ENCODE peak calls at places on chromosomes 11 and 22, in four cellular contexts. One of them, this sample, is unnamed.

GRCh38 chr11:74000307-74000630 is 8.6 kb downstream of the UCP3 start:
- DNase-seq in K562: no peak
- DNase-seq in A549: no peak
- DNase-seq in HepG2: no peak
- DNase-seq in this sample: no peak

GRCh38 chr11:78941226-78941851 is 366.7 kb upstream of the NARS2 start:
- DNase-seq in K562: no peak
- DNase-seq in A549: no peak
- DNase-seq in HepG2: no peak
- DNase-seq in this sample: no peak

GRCh38 chr22:43293259-43293658 is 49.9 kb downstream of the SCUBE1 start:
- DNase-seq in K562: peak
- DNase-seq in A549: no peak
- DNase-seq in HepG2: no peak
- DNase-seq in this sample: no peak

GRCh38 chr22:49011769-49012598 is 815.7 kb downstream of the BRD1 start:
- DNase-seq in K562: no peak
- DNase-seq in A549: no peak
- DNase-seq in HepG2: no peak
- DNase-seq in this sample: no peak

GRCh38 chr11:73157141-73158010 is 15.3 kb upstream of the FCHSD2 start:
- DNase-seq in K562: no peak
- DNase-seq in A549: no peak
- DNase-seq in HepG2: peak
- DNase-seq in this sample: no peak

GRCh38 chr22:38030311-38031133 is 26.7 kb upstream of the PICK1 start:
- DNase-seq in K562: no peak
- DNase-seq in A549: no peak
- DNase-seq in HepG2: no peak
- DNase-seq in this sample: peak

GRCh38 chr11:120510406-120511115 is 987 bp upstream of the GRIK4 start:
- DNase-seq in K562: no peak
- DNase-seq in A549: no peak
- DNase-seq in HepG2: no peak
- DNase-seq in this sample: no peak

GRCh38 chr11:12694182-12694531 is 19.9 kb downstream of the TEAD1 start:
- DNase-seq in K562: no peak
- DNase-seq in A549: no peak
- DNase-seq in HepG2: no peak
- DNase-seq in this sample: peak

GRCh38 chr11:70104419-70104818 is 26.3 kb downstream of the ANO1 start:
- DNase-seq in K562: no peak
- DNase-seq in A549: no peak
- DNase-seq in HepG2: no peak
- DNase-seq in this sample: no peak

GRCh38 chr11:11620966-11621880 is 582 bp downstream of the GALNT18 start:
- DNase-seq in K562: no peak
- DNase-seq in A549: peak
- DNase-seq in HepG2: no peak
- DNase-seq in this sample: peak

GRCh38 chr11:31355131-31355530 is 14.4 kb downstream of the DCDC1 start:
- DNase-seq in K562: no peak
- DNase-seq in A549: no peak
- DNase-seq in HepG2: no peak
- DNase-seq in this sample: no peak

GRCh38 chr11:109756951-109757350 is 335.0 kb downstream of the C11orf87 start:
- DNase-seq in K562: no peak
- DNase-seq in A549: no peak
- DNase-seq in HepG2: no peak
- DNase-seq in this sample: no peak

GRCh38 chr11:128195057-128195751 is 392.2 kb downstream of the ETS1 start:
- DNase-seq in K562: peak
- DNase-seq in A549: no peak
- DNase-seq in HepG2: no peak
- DNase-seq in this sample: no peak

GRCh38 chr11:76631566-76632308 is 38.8 kb downstream of the LRRC32 start:
- DNase-seq in K562: no peak
- DNase-seq in A549: no peak
- DNase-seq in HepG2: no peak
- DNase-seq in this sample: no peak

GRCh38 chr22:28674121-28674563 is 5.5 kb downstream of the TTC28 start:
- DNase-seq in K562: peak
- DNase-seq in A549: no peak
- DNase-seq in HepG2: no peak
- DNase-seq in this sample: no peak

GRCh38 chr22:16586991-16587390 is 5.6 kb downstream of the CCT8L2 start:
- DNase-seq in K562: no peak
- DNase-seq in A549: no peak
- DNase-seq in HepG2: no peak
- DNase-seq in this sample: no peak

GRCh38 chr11:69058501-69059270 is 10.0 kb downstream of the TPCN2 start:
- DNase-seq in K562: no peak
- DNase-seq in A549: no peak
- DNase-seq in HepG2: no peak
- DNase-seq in this sample: no peak

GRCh38 chr11:24386551-24387404 is 110.1 kb upstream of the LUZP2 start:
- DNase-seq in K562: no peak
- DNase-seq in A549: no peak
- DNase-seq in HepG2: peak
- DNase-seq in this sample: peak

GRCh38 chr11:13119361-13119760 is 110.2 kb downstream of the RASSF10 start:
- DNase-seq in K562: no peak
- DNase-seq in A549: no peak
- DNase-seq in HepG2: no peak
- DNase-seq in this sample: no peak

GRCh38 chr11:12812849-12813248 is 138.6 kb downstream of the TEAD1 start:
- DNase-seq in K562: peak
- DNase-seq in A549: no peak
- DNase-seq in HepG2: no peak
- DNase-seq in this sample: no peak

GRCh38 chr11:102469196-102469821 is 16.7 kb upstream of the TMEM123 start:
- DNase-seq in K562: no peak
- DNase-seq in A549: no peak
- DNase-seq in HepG2: no peak
- DNase-seq in this sample: no peak

GRCh38 chr22:42856179-42856864 is 751 bp downstream of the ARFGAP3 start:
- DNase-seq in K562: peak
- DNase-seq in A549: no peak
- DNase-seq in HepG2: peak
- DNase-seq in this sample: peak

GRCh38 chr11:45102810-45103621 is 43.4 kb upstream of the PRDM11 start:
- DNase-seq in K562: peak
- DNase-seq in A549: peak
- DNase-seq in HepG2: peak
- DNase-seq in this sample: peak

GRCh38 chr11:33970984-33971466 is 79.1 kb upstream of the LMO2 start:
- DNase-seq in K562: peak
- DNase-seq in A549: peak
- DNase-seq in HepG2: peak
- DNase-seq in this sample: peak

GRCh38 chr11:133957926-133958325 is 1.2 kb upstream of the IGSF9B start:
- DNase-seq in K562: no peak
- DNase-seq in A549: no peak
- DNase-seq in HepG2: no peak
- DNase-seq in this sample: peak

GRCh38 chr11:66070604-66071325 is 693 bp downstream of the PACS1 start:
- DNase-seq in K562: peak
- DNase-seq in A549: peak
- DNase-seq in HepG2: no peak
- DNase-seq in this sample: peak

GRCh38 chr11:47158242-47158641 is 18.4 kb downstream of the ARFGAP2 start:
- DNase-seq in K562: no peak
- DNase-seq in A549: no peak
- DNase-seq in HepG2: no peak
- DNase-seq in this sample: no peak

GRCh38 chr11:116990061-116990473 is 108.2 kb downstream of the SIK3 start:
- DNase-seq in K562: peak
- DNase-seq in A549: no peak
- DNase-seq in HepG2: peak
- DNase-seq in this sample: no peak

DNA sequence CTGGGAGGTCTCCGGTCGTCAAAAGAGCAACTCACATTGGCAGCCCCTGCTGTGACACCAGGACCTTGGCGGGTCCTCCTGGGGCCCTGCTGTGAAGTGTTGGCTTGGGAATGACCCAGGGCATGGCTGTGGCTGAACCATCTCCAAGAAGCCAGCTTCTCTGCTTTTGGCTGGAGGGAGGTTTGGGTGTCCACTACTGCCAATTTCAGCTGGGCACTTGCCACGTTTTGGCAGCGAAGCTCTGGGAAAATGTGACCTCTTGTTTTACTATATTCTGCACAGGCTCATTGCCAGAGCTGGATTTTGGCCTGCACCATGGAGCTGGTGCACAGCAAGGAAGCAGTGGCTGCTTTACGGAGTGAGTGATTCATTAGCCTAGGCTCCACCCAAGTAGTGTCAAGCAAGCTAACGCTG is 24.2 kb upstream of the SMCO4 start:
- DNase-seq in K562: no peak
- DNase-seq in A549: no peak
- DNase-seq in HepG2: no peak
- DNase-seq in this sample: no peak
- TF ChIP-seq JUNB in K562: no peak
- TF ChIP-seq JUNB in A549: no peak
- TF ChIP-seq JUNB in HepG2: no peak
- TF ChIP-seq JUNB in this sample: no peak

GRCh38 chr11:2584812-2585565 is 114.8 kb downstream of the KCNQ1OT1 start:
- DNase-seq in K562: no peak
- DNase-seq in A549: no peak
- DNase-seq in HepG2: no peak
- DNase-seq in this sample: no peak
- TF ChIP-seq CTCF in K562: no peak
- TF ChIP-seq CTCF in A549: no peak
- TF ChIP-seq CTCF in HepG2: no peak
- TF ChIP-seq CTCF in this sample: no peak

GRCh38 chr22:40668611-40669390 is 10.5 kb upstream of the MCHR1 start:
- DNase-seq in K562: peak
- DNase-seq in A549: peak
- DNase-seq in HepG2: peak
- DNase-seq in this sample: peak
- H3K27ac ChIP-seq in K562: peak
- H3K27ac ChIP-seq in A549: peak
- H3K27ac ChIP-seq in HepG2: no peak
- H3K27ac ChIP-seq in this sample: no peak

DNA sequence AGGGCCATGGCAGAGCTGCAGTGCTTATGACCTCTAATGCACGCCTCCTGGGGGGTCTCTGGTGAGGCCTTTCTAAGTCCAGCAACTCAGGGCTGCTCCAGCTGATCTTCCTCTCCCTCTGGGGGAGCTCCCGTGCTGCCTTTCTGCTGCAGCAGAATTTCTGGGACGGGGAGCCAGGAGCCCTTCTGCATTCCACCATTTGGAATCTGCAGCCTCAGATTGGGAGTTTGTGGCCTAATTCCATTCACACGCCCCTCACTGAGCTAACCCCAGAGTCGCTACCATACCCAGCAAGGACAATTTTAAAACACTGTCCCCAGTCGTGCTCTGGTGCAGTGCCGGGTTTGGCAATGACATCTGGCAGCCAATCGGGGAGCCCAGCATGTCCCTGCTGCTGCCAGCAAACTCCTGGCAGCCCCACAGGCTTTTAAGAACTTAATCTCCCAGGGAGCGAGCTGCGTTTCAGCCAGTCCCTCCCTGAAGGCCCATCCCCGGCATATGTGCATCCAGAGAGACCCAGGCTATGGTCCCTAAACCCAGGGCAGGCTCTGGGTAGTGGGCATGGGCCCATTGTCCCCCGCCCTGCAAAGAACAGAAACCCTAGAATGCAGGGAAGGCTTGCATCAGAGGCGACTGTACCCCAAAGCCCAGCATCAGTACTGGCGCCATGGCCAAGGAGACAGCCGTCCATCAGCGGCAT is 4.7 kb downstream of the SHANK2 start:
- DNase-seq in K562: no peak
- DNase-seq in A549: no peak
- DNase-seq in HepG2: no peak
- DNase-seq in this sample: peak
- TF ChIP-seq JUNB in K562: no peak
- TF ChIP-seq JUNB in A549: no peak
- TF ChIP-seq JUNB in HepG2: no peak
- TF ChIP-seq JUNB in this sample: no peak

GRCh38 chr22:39530136-39530535 is 2.4 kb downstream of the RPS19BP1 start:
- DNase-seq in K562: no peak
- DNase-seq in A549: no peak
- DNase-seq in HepG2: no peak
- DNase-seq in this sample: no peak

GRCh38 chr22:39529487-39529851 is 3.1 kb downstream of the RPS19BP1 start:
- DNase-seq in K562: no peak
- DNase-seq in A549: no peak
- DNase-seq in HepG2: no peak
- DNase-seq in this sample: no peak

GRCh38 chr22:39528080-39528661 is 4.4 kb downstream of the RPS19BP1 start:
- DNase-seq in K562: no peak
- DNase-seq in A549: no peak
- DNase-seq in HepG2: no peak
- DNase-seq in this sample: no peak

GRCh38 chr22:39527481-39527961 is 5.0 kb downstream of the RPS19BP1 start:
- DNase-seq in K562: peak
- DNase-seq in A549: no peak
- DNase-seq in HepG2: peak
- DNase-seq in this sample: peak

DNA sequence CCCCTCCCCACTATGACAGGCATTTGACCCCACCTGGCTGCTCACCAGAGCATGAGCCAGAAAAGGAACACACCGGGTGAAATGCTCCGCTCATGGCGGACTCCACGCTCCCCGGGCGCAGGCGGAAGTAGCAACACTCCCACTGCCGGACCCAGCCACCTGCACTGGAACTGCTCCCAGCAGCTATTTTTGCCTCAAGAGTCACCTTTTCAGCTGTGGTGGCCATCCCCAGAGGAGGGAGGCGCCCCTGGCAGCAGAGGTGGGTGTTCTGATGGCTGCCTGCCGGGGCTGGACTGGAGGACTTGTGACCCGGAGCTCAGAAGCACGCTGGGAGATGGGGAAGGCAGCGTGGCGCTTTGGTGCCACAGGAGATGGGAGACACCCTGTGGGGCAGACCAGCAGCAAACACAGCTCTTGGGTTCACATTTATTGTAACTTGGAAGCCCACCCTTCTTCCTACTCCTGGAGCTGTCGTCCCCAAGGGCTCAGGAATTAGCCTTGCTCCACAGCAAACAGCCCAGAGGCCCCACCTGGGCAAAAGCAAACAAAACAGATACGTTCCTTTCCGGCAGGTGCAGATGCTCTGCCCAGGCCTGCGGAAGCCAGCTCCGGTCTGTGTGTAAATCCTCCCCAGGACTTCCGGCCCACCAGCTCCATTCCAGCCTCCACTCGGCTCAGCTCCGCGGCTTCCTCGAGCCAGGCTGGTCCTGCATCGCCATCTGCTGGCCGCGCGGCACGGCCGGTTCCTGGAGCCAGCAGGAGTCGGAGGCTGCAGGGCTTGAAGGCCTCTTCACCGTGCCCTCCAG is 3.7 kb downstream of the RPS19BP1 start:
- DNase-seq in K562: peak
- DNase-seq in A549: peak
- DNase-seq in HepG2: peak
- DNase-seq in this sample: peak
- TF ChIP-seq CTCF in K562: peak
- TF ChIP-seq CTCF in A549: peak
- TF ChIP-seq CTCF in HepG2: peak
- TF ChIP-seq CTCF in this sample: peak

GRCh38 chr11:14655435-14655834 is 11.8 kb downstream of the PDE3B start:
- DNase-seq in K562: peak
- DNase-seq in A549: no peak
- DNase-seq in HepG2: no peak
- DNase-seq in this sample: no peak
- H3K27ac ChIP-seq in K562: peak
- H3K27ac ChIP-seq in A549: no peak
- H3K27ac ChIP-seq in HepG2: no peak
- H3K27ac ChIP-seq in this sample: no peak

This sample was measured in GM23338.